ENCODE peak calls at places on chromosomes 16 and 17, in nine cellular contexts. S is left ventricle myocardium inferior, A is choroid plexus epithelial cell, D is IMR-90, H is cardiac fibroblast, M is spleen, V is neural progenitor cell, C is coronary artery, N is heart right ventricle. O is an unnamed sample.

GRCh38 chr17:43217614-43218087 is 6.0 kb downstream of the TMEM106A start:
- DNase-seq in V (no peak), A (no peak), N (no peak), S (no peak), C (no peak), D (no peak), M (peak), H (no peak), O (no peak)

GRCh38 chr17:55496094-55496881 is 15.0 kb downstream of the SMIM36 start:
- DNase-seq in H (peak), A (peak), S (peak), N (no peak), D (peak), V (no peak), C (no peak), M (no peak), O (no peak)

GRCh38 chr16:46904471-46904870 is 20.3 kb downstream of the GPT2 start:
- DNase-seq in N (no peak), A (no peak), V (no peak), M (no peak), C (no peak), S (no peak), H (no peak), D (no peak), O (no peak)

GRCh38 chr16:88681084-88681680 is 5.1 kb downstream of the SNAI3 start:
- DNase-seq in M (peak), C (no peak), V (peak), S (no peak), A (no peak), H (no peak), N (no peak), D (no peak), O (no peak)

GRCh38 chr16:12271006-12271405 is 294.5 kb downstream of the SNX29 start:
- DNase-seq in S (no peak), N (no peak), D (peak), A (peak), V (peak), M (no peak), C (no peak), H (peak), O (peak)

GRCh38 chr16:17227278-17227677 is 243.5 kb downstream of the XYLT1 start:
- DNase-seq in H (no peak), M (no peak), A (no peak), V (no peak), S (no peak), C (no peak), N (no peak), D (no peak), O (no peak)

GRCh38 chr17:35679007-35679682 is 52.3 kb upstream of the RASL10B start:
- DNase-seq in H (no peak), N (no peak), A (peak), M (no peak), V (no peak), S (no peak), C (no peak), D (no peak), O (no peak)

GRCh38 chr17:63848834-63849689 is 6.6 kb upstream of the SMARCD2 start:
- DNase-seq in S (peak), H (peak), V (peak), D (peak), N (peak), A (peak), M (peak), C (peak), O (peak)

GRCh38 chr17:14359251-14359939 is 58.5 kb downstream of the HS3ST3B1 start:
- DNase-seq in A (no peak), N (peak), M (peak), H (no peak), V (no peak), C (no peak), S (no peak), D (no peak), O (no peak)

GRCh38 chr17:27381007-27381501 is 75.2 kb upstream of the KSR1 start:
- DNase-seq in M (peak), N (peak), V (peak), D (peak), H (peak), S (peak), C (no peak), A (peak), O (peak)

GRCh38 chr16:3276679-3277078 is 6.6 kb upstream of the ZNF263 start:
- DNase-seq in D (no peak), C (peak), A (no peak), M (no peak), V (no peak), S (no peak), N (no peak), H (no peak), O (no peak)

GRCh38 chr17:47955497-47956461 is 1.9 kb downstream of the PRR15L start:
- DNase-seq in S (no peak), D (no peak), M (no peak), H (no peak), N (no peak), C (no peak), A (peak), V (no peak), O (no peak)

GRCh38 chr17:55584055-55584685 is 72.9 kb upstream of the SMIM36 start:
- DNase-seq in H (peak), C (no peak), A (peak), M (no peak), N (no peak), S (no peak), V (no peak), D (peak), O (no peak)

GRCh38 chr17:36602924-36603384 is 1.6 kb downstream of the MRM1 start:
- DNase-seq in N (peak), A (peak), S (no peak), C (no peak), V (peak), M (peak), D (peak), H (peak), O (peak)

GRCh38 chr16:88678224-88678979 is 7.9 kb downstream of the SNAI3 start:
- DNase-seq in V (no peak), N (no peak), H (no peak), A (no peak), C (no peak), S (no peak), M (peak), D (no peak), O (no peak)

GRCh38 chr17:42072323-42073187 is 22.2 kb upstream of the C17orf113 start:
- DNase-seq in S (no peak), D (no peak), M (no peak), H (no peak), C (no peak), V (peak), N (no peak), A (no peak), O (peak)

GRCh38 chr17:41494524-41494923 is 4.8 kb upstream of the KRT36 start:
- DNase-seq in V (no peak), D (peak), S (no peak), C (no peak), H (peak), M (no peak), A (no peak), N (no peak), O (no peak)

GRCh38 chr17:69050999-69051775 is 9.5 kb downstream of the ABCA9 start:
- DNase-seq in N (no peak), D (peak), M (no peak), A (peak), H (peak), V (no peak), C (no peak), S (no peak), O (no peak)

GRCh38 chr16:5509794-5510193 is 412.2 kb upstream of the EEF2KMT start:
- DNase-seq in C (no peak), H (no peak), N (no peak), M (no peak), V (no peak), A (no peak), D (no peak), S (no peak), O (no peak)

GRCh38 chr17:34235389-34236028 is 19.6 kb upstream of the CCL2 start:
- DNase-seq in M (no peak), D (peak), V (peak), A (no peak), H (peak), C (no peak), S (peak), N (peak), O (no peak)

GRCh38 chr16:12587646-12588277 is 215.9 kb downstream of the CPPED1 start:
- DNase-seq in D (no peak), V (no peak), H (no peak), C (peak), A (no peak), S (no peak), N (no peak), M (peak), O (no peak)

DNA sequence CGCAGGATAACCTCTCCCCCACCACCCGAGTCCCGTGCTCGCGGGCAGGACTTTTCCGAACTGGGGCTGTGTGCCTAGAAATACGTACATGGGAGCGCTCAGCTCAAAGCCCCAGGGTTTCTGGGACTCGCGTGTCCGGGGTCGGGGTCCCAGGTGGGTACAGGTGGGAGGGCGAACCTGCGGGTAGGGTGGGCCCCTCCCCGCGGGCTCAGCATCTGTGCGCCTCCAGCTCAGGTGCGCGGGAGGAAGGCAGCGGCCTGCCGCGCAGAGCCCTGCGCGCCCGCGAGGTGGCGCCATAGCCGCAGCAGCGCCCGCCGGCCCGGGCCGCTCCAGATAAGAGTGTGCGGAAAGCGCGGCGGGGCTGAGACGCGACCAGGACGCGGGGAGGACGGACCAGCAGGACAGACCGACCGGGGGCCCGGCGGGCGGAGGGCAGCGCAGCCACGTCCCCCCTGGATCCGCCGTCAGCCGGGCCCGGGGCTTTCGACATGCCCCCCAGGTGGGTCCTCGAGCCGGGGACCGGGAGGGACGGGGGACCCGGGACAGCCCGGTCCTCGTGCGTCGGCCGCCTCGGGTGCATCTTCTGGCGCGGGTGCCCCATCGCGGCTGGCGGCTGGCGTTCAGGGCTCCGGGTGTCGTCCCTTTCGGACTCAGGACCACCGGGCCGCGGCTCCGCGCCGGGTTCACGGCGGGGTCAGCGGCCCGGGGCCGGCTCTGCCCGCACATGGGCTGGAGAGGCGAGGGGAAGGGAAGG is at the start of gene HIC1:
- DNase-seq in D (peak), V (peak), N (peak), C (no peak), S (peak), A (peak), M (peak), H (peak), O (peak)
- TF ChIP-seq CTCF in D (peak), V (peak), N (peak), C (peak), S (peak), A (peak), M (peak), H (peak), O (peak)

GRCh38 chr17:77206557-77206956 is 65.8 kb downstream of the SEC14L1 start:
- DNase-seq in A (no peak), D (peak), H (peak), V (no peak), S (no peak), M (no peak), C (no peak), N (no peak), O (no peak)

GRCh38 chr17:77209330-77209748 is 68.6 kb downstream of the SEC14L1 start:
- DNase-seq in C (no peak), S (no peak), N (no peak), M (no peak), A (no peak), V (no peak), H (no peak), D (no peak), O (no peak)

GRCh38 chr17:77207689-77208216 is 67.0 kb downstream of the SEC14L1 start:
- DNase-seq in H (no peak), V (no peak), N (no peak), M (no peak), A (no peak), D (no peak), S (no peak), C (no peak), O (no peak)

GRCh38 chr17:77208856-77209255 is 68.1 kb downstream of the SEC14L1 start:
- DNase-seq in H (no peak), C (no peak), A (no peak), D (peak), M (no peak), S (no peak), N (no peak), V (no peak), O (no peak)

GRCh38 chr17:77208217-77208808 is 67.5 kb downstream of the SEC14L1 start:
- DNase-seq in N (peak), D (peak), A (peak), V (peak), S (no peak), M (no peak), H (peak), C (no peak), O (no peak)
- TF ChIP-seq CTCF in N (peak), D (peak), A (peak), V (peak), S (peak), M (no peak), H (no peak), C (no peak), O (no peak)

DNA sequence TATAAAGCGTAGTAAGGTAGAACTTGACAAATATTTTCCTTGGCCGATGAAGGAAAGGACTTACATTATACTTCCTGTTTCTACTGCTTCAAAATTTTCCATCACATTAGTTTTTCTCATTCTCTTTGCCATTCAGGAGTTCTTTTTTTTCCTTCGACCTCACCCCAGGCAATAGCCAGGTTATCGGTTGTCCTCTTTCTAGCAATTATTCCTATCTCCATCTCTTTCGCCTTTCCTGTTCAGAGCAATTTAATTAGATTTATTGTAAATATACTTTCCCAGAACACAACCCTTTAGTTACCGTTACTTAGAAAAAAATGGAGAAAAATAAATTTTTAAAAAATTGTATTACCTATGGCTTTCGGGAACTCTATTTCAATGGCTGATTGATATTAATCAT is 205.2 kb downstream of the KCNJ2 start:
- DNase-seq in V (no peak), N (no peak), S (no peak), D (no peak), M (no peak), H (no peak), A (no peak), C (no peak), O (no peak)
- TF ChIP-seq CTCF in V (no peak), N (no peak), S (no peak), D (no peak), M (no peak), H (no peak), A (no peak), C (no peak), O (no peak)

DNA sequence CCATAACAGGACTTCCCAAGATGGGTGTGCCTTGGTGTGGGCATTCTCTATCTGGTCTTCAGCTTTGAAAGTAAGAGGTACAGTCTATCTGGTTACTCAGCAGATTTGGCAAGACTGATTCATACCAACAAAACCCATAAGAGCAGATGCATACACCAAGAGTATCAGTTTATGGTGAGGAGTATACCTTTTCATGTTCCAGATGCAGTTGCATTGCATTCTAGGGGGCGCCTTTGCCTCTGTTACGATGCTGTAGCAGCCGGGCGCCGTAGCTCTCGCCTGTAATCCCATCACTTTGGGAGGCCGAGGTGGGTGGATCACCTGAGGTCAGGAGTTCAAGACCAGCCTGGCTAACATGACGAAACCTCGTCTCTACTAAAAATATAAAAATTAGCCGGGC is 31.1 kb upstream of the CARMIL2 start:
- DNase-seq in H (no peak), M (no peak), C (no peak), N (no peak), V (peak), D (no peak), A (no peak), S (no peak), O (no peak)
- TF ChIP-seq CTCF in H (no peak), M (no peak), C (no peak), N (no peak), V (peak), D (peak), A (peak), S (no peak), O (peak)

O was measured in neural crest cell.